ENCODE peak calls at places on chromosomes 4 and X, in nine cellular contexts. F, A, I, O, H, P, L, U and S are unnamed samples.

GRCh38 chr4:156536661-156537060 is 434.9 kb downstream of the PDGFC start:
- DNase-seq in I (no peak), F (no peak), O (no peak), H (no peak), L (no peak), P (no peak), A (peak; percentile 32), U (no peak), S (no peak)

GRCh38 chr4:74671074-74671698 is 123.1 kb downstream of the BTC start:
- DNase-seq in A (peak; percentile 90), F (peak; percentile 76), I (no peak), P (no peak), O (no peak), U (peak; percentile 29), H (peak; percentile 24), L (peak; percentile 61), S (no peak)

GRCh38 chrX:12372111-12372510 is 233.8 kb downstream of the FRMPD4 start:
- DNase-seq in F (no peak), H (no peak), L (no peak), O (no peak), I (no peak), P (no peak), U (no peak), A (no peak), S (no peak)

GRCh38 chrX:135112096-135112729 is 8.1 kb downstream of the ETDB start:
- DNase-seq in L (no peak), H (no peak), F (peak; percentile 7), P (no peak), U (peak; percentile 14), O (no peak), I (no peak), A (peak; percentile 60), S (no peak)

GRCh38 chr4:138976526-138976925 is 39.1 kb upstream of the NOCT start:
- DNase-seq in O (no peak), F (no peak), P (no peak), A (no peak), L (no peak), U (no peak), I (no peak), H (no peak), S (no peak)

GRCh38 chr4:44495136-44495535 is 46.5 kb upstream of the KCTD8 start:
- DNase-seq in H (no peak), U (no peak), P (no peak), A (no peak), L (no peak), I (no peak), F (no peak), O (no peak), S (no peak)

GRCh38 chrX:150482537-150483217 is 85.7 kb upstream of the MTM1 start:
- DNase-seq in P (no peak), L (no peak), O (no peak), I (no peak), A (peak; percentile 63), U (peak; percentile 59), F (peak; percentile 9), H (peak; percentile 2), S (no peak)

GRCh38 chr4:184386271-184386781 is 88.0 kb downstream of the IRF2 start:
- DNase-seq in A (no peak), I (no peak), P (no peak), L (peak; percentile 82), U (no peak), O (no peak), H (no peak), F (no peak), S (no peak)

GRCh38 chr4:121711263-121712000 is 14.7 kb upstream of the ANXA5 start:
- DNase-seq in F (no peak), P (peak; percentile 64), I (peak; percentile 92), O (peak; percentile 20), U (peak; percentile 65), L (peak; percentile 73), H (peak; percentile 84), A (peak; percentile 97), S (peak; percentile 97)

GRCh38 chrX:51148848-51149247 is 183.8 kb upstream of the NUDT10 start:
- DNase-seq in P (no peak), L (no peak), A (no peak), F (no peak), I (no peak), U (no peak), O (no peak), H (no peak), S (no peak)

GRCh38 chrX:56788717-56789122 is 59.7 kb downstream of the NBDY start:
- DNase-seq in F (no peak), P (peak; percentile 36), H (no peak), U (no peak), I (no peak), A (peak; percentile 40), O (peak; percentile 32), L (peak; percentile 56), S (peak; percentile 59)

GRCh38 chr4:65917486-65917885 is 247.2 kb upstream of the EPHA5 start:
- DNase-seq in L (no peak), P (no peak), U (no peak), O (no peak), I (no peak), A (peak; percentile 54), F (no peak), H (no peak), S (no peak)

GRCh38 chr4:26410385-26411293 is 79.6 kb downstream of the CCKAR start:
- DNase-seq in A (peak; percentile 80), I (no peak), F (peak; percentile 65), P (peak; percentile 61), H (peak; percentile 52), O (no peak), L (no peak), U (peak; percentile 8), S (no peak)

GRCh38 chr4:141158219-141158618 is 24.9 kb upstream of the RNF150 start:
- DNase-seq in H (peak; percentile 32), U (peak; percentile 16), L (no peak), I (no peak), A (peak; percentile 65), F (peak; percentile 25), O (no peak), P (peak; percentile 24), S (no peak)

GRCh38 chrX:9253211-9253610 is 211.6 kb upstream of the TBL1X start:
- DNase-seq in L (no peak), I (no peak), U (no peak), F (no peak), P (no peak), O (no peak), H (no peak), A (no peak), S (no peak)

GRCh38 chr4:23084559-23085248 is 392.0 kb downstream of the GBA3 start:
- DNase-seq in A (no peak), O (no peak), U (no peak), L (no peak), P (no peak), H (no peak), F (no peak), I (no peak), S (no peak)

GRCh38 chr4:8589336-8589735 is 3.2 kb upstream of the CPZ start:
- DNase-seq in U (no peak), H (no peak), A (no peak), I (no peak), L (no peak), F (no peak), P (no peak), O (no peak), S (no peak)

GRCh38 chr4:70505152-70505748 is 13.1 kb upstream of the AMTN start:
- DNase-seq in O (peak; percentile 35), L (peak; percentile 55), P (peak; percentile 36), H (peak; percentile 1), A (peak; percentile 75), F (peak; percentile 19), I (no peak), U (peak; percentile 13), S (peak; percentile 85)